ENCODE peak calls at places on chromosomes 11 and 22, in seven cellular contexts. I is hippocampal formation; M is tibial nerve; L is stimulated activated CD4-positive, alpha-beta T cell treated with anti-CD3 and anti-CD28 coated beads, Interleukin-12 subunit alpha, Interleukin-12 subunit beta, amount 100 ng/mL, for 24 hours; W is lower lobe of right lung; G is substantia nigra; C is body of pancreas. R is an unnamed sample.

GRCh38 chr11:105392546-105392945 is 217.3 kb upstream of the GRIA4 start:
- DNase-seq in L (no peak), M (no peak), I (no peak), C (no peak), W (no peak), G (no peak), R (no peak)

GRCh38 chr11:31499576-31500178 is 9.7 kb downstream of the IMMP1L start:
- DNase-seq in G (no peak), I (no peak), C (no peak), M (no peak), W (no peak), L (no peak), R (no peak)

GRCh38 chr11:76269247-76269646 is 62.9 kb upstream of the WNT11 start:
- DNase-seq in L (no peak), I (no peak), W (no peak), C (no peak), M (peak), G (no peak), R (no peak)

GRCh38 chr11:21110378-21110777 is 441.0 kb downstream of the NELL1 start:
- DNase-seq in G (no peak), C (no peak), M (no peak), W (no peak), I (no peak), L (no peak), R (no peak)

GRCh38 chr11:88411265-88411664 is 73.7 kb upstream of the CTSC start:
- DNase-seq in M (no peak), I (no peak), L (no peak), C (no peak), G (no peak), W (no peak), R (no peak)

GRCh38 chr22:19059481-19060278 is 62.5 kb downstream of the DGCR2 start:
- DNase-seq in I (no peak), L (no peak), M (no peak), W (peak), C (peak), G (no peak), R (no peak)

GRCh38 chr11:86588566-86589090 is 83.8 kb downstream of the ME3 start:
- DNase-seq in M (no peak), C (no peak), L (no peak), I (no peak), G (no peak), W (no peak), R (no peak)

GRCh38 chr22:45968003-45968650 is 8.8 kb downstream of the WNT7B start:
- DNase-seq in L (no peak), W (no peak), I (no peak), C (no peak), G (no peak), M (no peak), R (no peak)

GRCh38 chr11:48384670-48385069 is 18.4 kb upstream of the OR4C5 start:
- DNase-seq in L (no peak), M (no peak), W (no peak), G (no peak), C (no peak), I (no peak), R (no peak)

GRCh38 chr11:2583605-2583958 is 116.2 kb downstream of the KCNQ1OT1 start:
- DNase-seq in W (no peak), M (no peak), L (no peak), C (peak), I (no peak), G (no peak), R (peak)

GRCh38 chr22:17597217-17597616 is 31.3 kb downstream of the ATP6V1E1 start:
- DNase-seq in I (no peak), C (no peak), W (no peak), G (no peak), L (no peak), M (no peak), R (no peak)

GRCh38 chr11:27209562-27210005 is 153.4 kb downstream of the CCDC34 start:
- DNase-seq in L (no peak), W (no peak), C (peak), G (no peak), I (no peak), M (no peak), R (no peak)

GRCh38 chr11:3003396-3004231 is 11.5 kb upstream of the NAP1L4 start:
- DNase-seq in W (no peak), C (no peak), G (no peak), I (no peak), L (no peak), M (no peak), R (no peak)

R was measured in CD14-positive monocyte.